ENCODE peak calls at places on chromosomes 13 and 19, in ten cellular contexts. L, U, M, N, A, Z, O, G, S and C are unnamed samples.

GRCh38 chr19:14561832-14562351 is 10.0 kb downstream of the NDUFB7 start:
- DNase-seq in O (peak), U (no peak), M (no peak), N (no peak), G (no peak), S (no peak), L (no peak), A (no peak), Z (peak), C (no peak)

GRCh38 chr13:106709509-106709908 is 141.6 kb upstream of the ARGLU1 start:
- DNase-seq in L (peak), A (no peak), M (no peak), S (no peak), N (no peak), O (no peak), U (no peak), Z (no peak), G (no peak), C (no peak)

GRCh38 chr19:3073931-3074595 is 11.8 kb upstream of the TLE5 start:
- DNase-seq in N (no peak), U (no peak), S (no peak), O (no peak), L (peak), M (no peak), Z (no peak), A (no peak), G (no peak), C (no peak)

GRCh38 chr19:11673608-11674041 is 65.1 kb downstream of the ZNF823 start:
- DNase-seq in L (peak), S (no peak), A (peak), Z (peak), N (no peak), U (no peak), G (peak), M (no peak), O (no peak), C (no peak)

GRCh38 chr13:44224433-44225149 is 149.0 kb upstream of the SERP2 start:
- DNase-seq in O (no peak), L (no peak), N (no peak), G (no peak), Z (no peak), M (no peak), S (no peak), A (no peak), U (no peak), C (no peak)

GRCh38 chr19:16589917-16590316 is 17.7 kb upstream of the SLC35E1 start:
- DNase-seq in Z (peak), S (no peak), N (no peak), O (no peak), A (peak), U (no peak), G (no peak), L (no peak), M (no peak), C (no peak)

GRCh38 chr19:45152504-45153338 is 8.1 kb downstream of the NKPD1 start:
- DNase-seq in U (no peak), Z (no peak), N (no peak), A (peak), G (peak), O (peak), S (peak), L (peak), M (no peak), C (no peak)

GRCh38 chr19:35729021-35729420 is 11.2 kb downstream of the KMT2B start:
- DNase-seq in O (no peak), L (no peak), U (no peak), G (no peak), Z (no peak), M (no peak), S (no peak), N (no peak), A (no peak), C (no peak)

GRCh38 chr13:72540818-72541217 is 186.6 kb downstream of the MZT1 start:
- DNase-seq in Z (no peak), G (no peak), S (no peak), N (no peak), M (no peak), U (no peak), L (no peak), O (no peak), A (no peak), C (no peak)

GRCh38 chr13:40317980-40318327 is 348.5 kb downstream of the FOXO1 start:
- DNase-seq in O (no peak), N (no peak), A (no peak), G (no peak), Z (no peak), U (no peak), S (no peak), M (no peak), L (no peak), C (no peak)

GRCh38 chr13:90403330-90404082 is 944.0 kb upstream of the MIR17HG start:
- DNase-seq in S (no peak), A (no peak), U (no peak), Z (no peak), L (no peak), N (no peak), M (no peak), G (no peak), O (no peak), C (no peak)

GRCh38 chr19:43461303-43461702 is 4.1 kb downstream of the LYPD3 start:
- DNase-seq in L (no peak), A (no peak), M (no peak), S (no peak), Z (no peak), O (no peak), G (no peak), N (no peak), U (no peak), C (no peak)

GRCh38 chr13:21684576-21684975 is 13.7 kb downstream of the FGF9 start:
- DNase-seq in L (peak), Z (no peak), N (no peak), M (no peak), A (no peak), G (no peak), O (no peak), S (no peak), U (no peak), C (no peak)

GRCh38 chr19:46209051-46209450 is 20.5 kb upstream of the IGFL1 start:
- DNase-seq in O (no peak), U (no peak), L (no peak), M (no peak), N (no peak), A (no peak), S (no peak), G (no peak), Z (no peak), C (no peak)

GRCh38 chr19:4103073-4103418 is 20.9 kb downstream of the MAP2K2 start:
- DNase-seq in M (no peak), Z (peak), N (no peak), U (no peak), A (no peak), S (no peak), G (peak), L (peak), O (no peak), C (no peak)

GRCh38 chr13:109723046-109723445 is 63.3 kb downstream of the IRS2 start:
- DNase-seq in N (no peak), L (no peak), A (no peak), U (no peak), O (no peak), Z (no peak), S (no peak), M (no peak), G (no peak), C (no peak)

GRCh38 chr19:13056052-13056660 is 46.5 kb downstream of the LYL1 start:
- DNase-seq in Z (no peak), N (peak), S (no peak), O (no peak), L (peak), U (no peak), G (no peak), M (no peak), A (no peak), C (no peak)

GRCh38 chr13:93226623-93227279 is at the start of gene GPC6:
- DNase-seq in S (no peak), Z (no peak), U (no peak), O (no peak), N (peak), M (no peak), A (peak), G (no peak), L (peak), C (no peak)

GRCh38 chr13:110616103-110617101 is 1.1 kb downstream of the NAXD start:
- DNase-seq in Z (peak), L (peak), U (no peak), S (no peak), N (no peak), O (no peak), A (peak), M (no peak), G (peak), C (peak)

GRCh38 chr19:28905996-28906395 is 307.0 kb downstream of the UQCRFS1 start:
- DNase-seq in G (no peak), Z (no peak), M (no peak), N (no peak), U (no peak), L (peak), A (no peak), O (no peak), S (no peak), C (no peak)

GRCh38 chr13:21537105-21537504 is 66.9 kb downstream of the MICU2 start:
- DNase-seq in N (no peak), M (no peak), L (peak), U (no peak), O (no peak), Z (peak), S (no peak), A (no peak), G (no peak), C (no peak)

GRCh38 chr19:17841371-17841809 is 6.4 kb downstream of the JAK3 start:
- DNase-seq in O (no peak), Z (no peak), L (no peak), S (no peak), A (no peak), G (no peak), U (no peak), M (no peak), N (no peak), C (no peak)

GRCh38 chr13:45296259-45296658 is 44.7 kb downstream of the TPT1 start:
- DNase-seq in L (no peak), N (no peak), O (no peak), G (no peak), Z (no peak), U (no peak), M (no peak), A (no peak), S (no peak), C (no peak)

GRCh38 chr13:42064259-42064658 is 15.8 kb downstream of the DGKH start:
- DNase-seq in U (no peak), Z (no peak), M (no peak), O (no peak), S (no peak), L (peak), N (no peak), A (no peak), G (no peak), C (no peak)

GRCh38 chr19:39411832-39412099 is 703 bp upstream of the PLEKHG2 start:
- DNase-seq in S (no peak), G (peak), Z (peak), O (peak), M (no peak), L (peak), A (peak), N (peak), U (peak), C (peak)

GRCh38 chr13:33945477-33945876 is 127.5 kb downstream of the RFC3 start:
- DNase-seq in A (no peak), M (no peak), Z (no peak), U (no peak), O (no peak), S (no peak), L (no peak), G (no peak), N (no peak), C (no peak)

GRCh38 chr19:17418710-17419109 is 1.1 kb upstream of the MVB12A start:
- DNase-seq in L (no peak), G (no peak), M (no peak), Z (peak), S (no peak), N (no peak), O (no peak), A (no peak), U (no peak), C (peak)

GRCh38 chr13:48126944-48127814 is 32.3 kb upstream of the MED4 start:
- DNase-seq in Z (peak), O (peak), A (peak), N (peak), L (peak), G (peak), S (peak), M (peak), U (peak), C (peak)

GRCh38 chr13:69008503-69008902 is 1099.1 kb upstream of the ATXN8OS start:
- DNase-seq in L (no peak), U (no peak), A (no peak), O (no peak), M (no peak), G (no peak), N (no peak), S (no peak), Z (no peak), C (no peak)

GRCh38 chr19:35354898-35355297 is 3.4 kb upstream of the FFAR3 start:
- DNase-seq in Z (no peak), S (no peak), L (no peak), O (no peak), N (no peak), U (no peak), G (no peak), M (no peak), A (no peak), C (no peak)

GRCh38 chr19:10812902-10813404 is 23.1 kb downstream of the TMED1 start:
- DNase-seq in U (no peak), L (peak), S (no peak), A (no peak), O (no peak), Z (peak), M (no peak), N (peak), G (peak), C (peak)

GRCh38 chr13:111006508-111007031 is 91.7 kb upstream of the ANKRD10 start:
- DNase-seq in L (peak), O (no peak), S (no peak), N (no peak), G (no peak), M (no peak), U (no peak), Z (no peak), A (no peak), C (no peak)

GRCh38 chr13:109412232-109412935 is 374.0 kb downstream of the IRS2 start:
- DNase-seq in U (no peak), G (no peak), M (no peak), S (no peak), N (no peak), L (peak), O (no peak), A (peak), Z (peak), C (peak)